ENCODE peak calls at places on chromosomes 13 and 19, in four cellular contexts. P is HL-60, A is lower leg skin, L is fibroblast of mammary gland. H is an unnamed sample.

GRCh38 chr19:45107621-45108170 is 14.7 kb downstream of the PPP1R37 start:
- DNase-seq in L (no peak), A (no peak), P (no peak), H (no peak)

GRCh38 chr19:39412867-39413268 is 399 bp downstream of the PLEKHG2 start:
- DNase-seq in L (no peak), A (peak), P (no peak), H (no peak)

GRCh38 chr19:3361384-3362216 is 4.8 kb upstream of the NFIC start:
- DNase-seq in L (no peak), P (no peak), A (peak), H (no peak)

GRCh38 chr13:68988176-68988575 is 1119.5 kb upstream of the ATXN8OS start:
- DNase-seq in A (no peak), P (no peak), L (no peak), H (no peak)

GRCh38 chr19:54463531-54464043 is at the start of gene LENG9:
- DNase-seq in P (peak), A (peak), L (peak), H (peak)

GRCh38 chr13:73945871-73946270 is 188.3 kb downstream of the KLF12 start:
- DNase-seq in A (no peak), L (peak), P (no peak), H (no peak)

GRCh38 chr19:31528261-31528660 is 179.0 kb upstream of the TSHZ3 start:
- DNase-seq in L (no peak), P (no peak), A (peak), H (no peak)

GRCh38 chr13:83752141-83752540 is 130.1 kb downstream of the SLITRK1 start:
- DNase-seq in L (peak), P (no peak), A (no peak), H (no peak)

GRCh38 chr13:99421271-99421670 is 80.0 kb upstream of the TM9SF2 start:
- DNase-seq in L (no peak), P (no peak), A (peak), H (no peak)

GRCh38 chr13:73521970-73522549 is 463.3 kb downstream of the KLF5 start:
- DNase-seq in A (no peak), P (no peak), L (peak), H (no peak)

GRCh38 chr13:21445759-21446158 is 13.3 kb downstream of the ZDHHC20 start:
- DNase-seq in P (no peak), L (no peak), A (no peak), H (no peak)

GRCh38 chr19:46945668-46946067 is 74.0 kb upstream of the NPAS1 start:
- DNase-seq in A (no peak), P (no peak), L (peak), H (no peak)

GRCh38 chr13:93256998-93257397 is 30.4 kb downstream of the GPC6 start:
- DNase-seq in P (no peak), L (no peak), A (no peak), H (no peak)

GRCh38 chr13:38752726-38753125 is 65.8 kb downstream of the FREM2 start:
- DNase-seq in A (no peak), P (no peak), L (no peak), H (no peak)

GRCh38 chr13:71591380-71591779 is 275.6 kb downstream of the DACH1 start:
- DNase-seq in A (no peak), L (no peak), P (no peak), H (no peak)

GRCh38 chr13:71587193-71587592 is 279.8 kb downstream of the DACH1 start:
- DNase-seq in P (no peak), L (no peak), A (no peak), H (no peak)

GRCh38 chr13:71587778-71588177 is 279.2 kb downstream of the DACH1 start:
- DNase-seq in A (no peak), L (no peak), P (no peak), H (no peak)

DNA sequence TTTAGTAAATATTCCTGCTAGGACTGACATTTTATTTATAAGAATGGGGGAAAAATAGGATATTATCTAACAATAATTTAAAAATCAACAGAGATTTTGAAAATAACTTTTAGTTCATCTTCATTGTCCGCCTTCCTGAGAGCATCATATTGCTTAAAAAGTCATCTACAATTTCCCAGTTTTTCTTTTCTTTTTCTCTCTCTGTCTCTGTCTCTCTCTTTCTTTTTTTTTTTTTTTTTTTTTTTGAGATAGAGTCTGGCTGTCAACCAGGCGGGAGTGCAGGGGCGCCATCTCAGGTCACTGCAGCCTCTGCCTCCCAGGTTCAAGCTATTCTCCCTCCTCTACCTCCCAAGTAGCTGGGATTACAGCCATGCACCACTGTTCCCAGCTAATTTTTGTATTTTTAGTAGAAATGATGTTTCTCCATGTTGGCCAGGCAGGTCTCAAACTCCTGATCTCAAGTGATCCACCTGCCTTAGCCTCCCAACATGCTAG is 276.3 kb downstream of the DACH1 start:
- DNase-seq in P (no peak), L (no peak), A (no peak), H (peak)
- TF ChIP-seq CTCF in P (no peak), L (no peak), A (no peak), H (no peak)

DNA sequence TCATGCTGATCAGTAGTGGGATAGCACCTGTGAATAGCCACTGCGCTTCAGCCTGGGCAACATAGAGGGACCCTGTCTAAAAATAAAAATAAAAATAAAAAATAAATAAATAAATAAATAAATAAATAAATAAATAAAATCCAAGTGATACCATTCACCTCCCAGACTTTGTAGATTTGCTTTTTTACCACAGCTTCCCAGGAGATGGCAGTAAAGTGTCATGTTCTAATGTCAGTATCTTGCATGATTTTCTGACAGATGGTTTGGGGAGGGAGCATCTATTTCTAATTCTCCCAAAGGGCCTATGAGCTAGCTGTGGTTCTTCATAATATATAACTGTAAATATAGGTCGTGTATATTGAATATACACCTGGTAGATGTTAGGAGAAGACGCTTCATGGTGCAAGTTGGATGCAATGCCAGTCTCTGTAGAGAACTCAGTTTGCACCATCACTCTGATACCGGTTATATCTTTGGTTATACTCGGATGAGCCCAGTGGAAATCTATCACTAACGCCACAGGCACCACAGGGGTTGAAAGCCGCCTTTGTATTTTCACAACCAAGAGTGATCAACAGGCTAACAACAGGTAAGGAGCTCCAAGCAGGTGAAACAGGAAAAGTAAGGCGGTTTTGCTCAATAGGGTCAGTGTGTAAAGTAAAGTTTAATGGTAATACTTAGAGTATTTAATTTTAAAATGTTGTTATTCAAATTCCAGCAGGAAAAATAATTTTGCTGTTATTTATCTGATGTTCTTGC is 13.9 kb downstream of the APLP1 start:
- DNase-seq in P (no peak), A (no peak), L (peak), H (no peak)
- TF ChIP-seq CTCF in P (no peak), A (no peak), L (peak), H (peak)

GRCh38 chr19:29967623-29968022 is 25.6 kb downstream of the URI1 start:
- DNase-seq in L (peak), A (no peak), P (no peak), H (no peak)

GRCh38 chr19:29965529-29965928 is 23.5 kb downstream of the URI1 start:
- DNase-seq in P (no peak), L (peak), A (no peak), H (no peak)

GRCh38 chr19:29963576-29963975 is 21.5 kb downstream of the URI1 start:
- DNase-seq in P (no peak), L (no peak), A (no peak), H (no peak)

GRCh38 chr19:29964171-29964570 is 22.1 kb downstream of the URI1 start:
- DNase-seq in A (no peak), P (no peak), L (peak), H (no peak)

DNA sequence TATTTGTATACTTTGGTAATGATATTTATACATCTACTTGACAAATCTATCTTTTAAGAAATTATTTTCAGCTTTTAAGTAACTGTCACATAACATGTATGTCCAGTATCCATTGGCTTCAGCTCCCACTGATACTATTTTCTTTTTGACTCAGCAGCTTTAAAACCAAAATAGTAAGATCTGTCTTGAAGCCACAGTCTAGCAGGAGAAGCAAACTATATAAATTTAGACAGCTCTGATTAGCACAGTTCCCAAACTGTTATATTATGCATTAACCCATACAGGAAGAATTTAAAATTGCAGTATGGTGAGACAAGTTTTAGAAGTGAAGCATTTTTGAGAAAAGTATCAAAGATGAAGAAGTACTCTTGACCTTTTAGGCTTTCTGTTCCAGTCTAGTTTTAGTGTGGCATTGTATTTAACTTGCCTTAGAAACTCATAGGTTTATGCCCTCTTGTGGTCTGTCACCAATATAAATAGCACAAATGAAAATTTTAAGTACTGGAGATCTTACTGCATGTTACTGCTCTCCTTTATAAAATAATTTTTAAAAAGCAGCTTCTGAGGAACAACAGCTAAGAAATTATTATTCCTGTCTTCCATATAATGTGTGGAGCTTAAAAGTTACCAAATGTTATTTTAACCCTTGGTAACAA is 24.7 kb downstream of the URI1 start:
- DNase-seq in L (peak), A (no peak), P (no peak), H (no peak)
- TF ChIP-seq CTCF in L (peak), A (no peak), P (no peak), H (peak)

GRCh38 chr19:52492991-52493470 is 34.4 kb upstream of the ZNF808 start:
- DNase-seq in P (no peak), A (peak), L (no peak), H (peak)
- TF ChIP-seq CTCF in P (no peak), A (no peak), L (no peak), H (no peak)

GRCh38 chr19:19224150-19224851 is 12.5 kb downstream of the NCAN start:
- DNase-seq in L (no peak), A (no peak), P (no peak), H (no peak)

GRCh38 chr19:19226204-19226603 is 14.4 kb downstream of the NCAN start:
- DNase-seq in A (no peak), P (no peak), L (no peak), H (no peak)

GRCh38 chr19:19223636-19224035 is 11.9 kb downstream of the NCAN start:
- DNase-seq in P (no peak), L (no peak), A (no peak), H (no peak)

GRCh38 chr19:19226663-19227062 is 14.9 kb downstream of the NCAN start:
- DNase-seq in P (no peak), A (no peak), L (no peak), H (no peak)

GRCh38 chr19:19224852-19225494 is 13.2 kb downstream of the NCAN start:
- DNase-seq in A (peak), L (peak), P (peak), H (peak)
- TF ChIP-seq CTCF in A (no peak), L (peak), P (peak), H (peak)

GRCh38 chr13:43675577-43675976 is 111.2 kb downstream of the ENOX1 start:
- DNase-seq in P (no peak), L (no peak), A (no peak), H (no peak)
- TF ChIP-seq CTCF in P (no peak), L (no peak), A (no peak), H (no peak)

DNA sequence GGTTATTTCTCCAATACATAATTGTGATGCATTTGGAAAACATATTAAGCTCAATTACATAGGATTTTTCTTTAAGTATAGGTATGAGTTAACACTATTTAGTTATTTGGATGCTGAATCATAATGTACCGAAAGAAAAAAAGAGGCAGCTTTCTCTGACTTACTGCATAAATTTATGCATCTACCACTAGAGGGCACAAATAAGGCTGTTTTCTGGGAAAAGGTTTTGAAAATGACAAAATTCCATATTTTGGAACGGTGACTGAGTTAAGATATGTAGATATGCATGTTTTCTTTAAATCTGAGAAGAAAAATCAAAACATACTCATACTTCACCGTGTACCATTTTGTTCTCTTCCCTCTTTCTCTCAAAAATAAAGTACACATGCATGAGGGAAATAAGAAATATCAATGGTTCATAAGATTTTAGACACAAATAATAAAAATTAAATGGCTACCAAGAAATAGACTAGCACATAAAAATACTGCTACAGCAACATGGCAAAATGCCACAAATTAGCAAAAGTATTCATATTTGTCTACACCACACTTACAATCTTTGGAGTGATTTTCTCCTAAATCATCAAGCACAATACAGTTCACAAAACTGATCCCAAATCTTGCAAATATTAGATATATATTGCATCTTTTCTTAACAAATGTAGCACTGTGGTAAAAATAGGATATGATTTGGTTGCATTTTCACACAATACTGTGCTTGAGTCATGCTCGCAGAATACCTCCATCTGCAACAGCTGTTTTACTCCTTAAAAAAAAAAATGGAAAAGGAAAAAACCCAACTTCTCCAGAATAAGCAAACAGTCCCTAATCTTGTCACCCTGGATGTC is 260.0 kb downstream of the FGF14 start:
- DNase-seq in L (peak), A (no peak), P (no peak), H (no peak)
- TF ChIP-seq CTCF in L (peak), A (no peak), P (peak), H (peak)

DNA sequence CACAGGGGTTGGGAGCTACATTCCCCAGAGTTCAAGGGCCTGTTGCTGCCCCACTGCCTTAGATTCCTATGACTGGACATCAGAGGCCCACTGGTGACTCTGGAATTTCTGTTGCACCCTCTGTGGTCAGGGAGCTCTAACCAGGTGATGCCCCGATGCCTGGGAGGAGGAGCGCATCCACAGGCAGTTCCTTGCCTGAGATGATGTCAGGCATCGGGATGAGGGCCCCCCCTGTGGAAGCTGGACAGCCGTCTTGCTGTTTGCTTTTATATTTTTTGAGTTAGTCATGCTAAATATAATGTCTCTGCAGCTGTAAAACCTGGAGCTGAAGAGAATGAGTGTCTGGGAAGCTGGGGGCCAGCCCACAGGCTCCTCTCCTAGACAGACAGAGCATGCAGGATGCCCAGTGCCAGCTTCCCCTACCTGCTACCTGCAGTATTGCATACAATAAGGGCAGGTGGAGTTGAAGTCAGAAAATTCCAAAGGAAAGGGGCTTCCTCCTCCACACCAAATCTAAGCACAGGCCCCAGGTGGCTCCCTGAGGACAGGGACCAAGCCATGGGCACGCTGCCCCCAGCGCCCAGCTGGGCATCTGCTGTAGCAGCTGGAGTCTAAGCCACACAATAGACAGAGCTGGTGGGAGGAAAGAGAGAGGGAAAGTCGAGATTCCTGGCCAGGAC is 16.2 kb downstream of the COL4A2 start:
- DNase-seq in L (peak), A (peak), P (no peak), H (no peak)
- TF ChIP-seq CTCF in L (peak), A (no peak), P (no peak), H (peak)

DNA sequence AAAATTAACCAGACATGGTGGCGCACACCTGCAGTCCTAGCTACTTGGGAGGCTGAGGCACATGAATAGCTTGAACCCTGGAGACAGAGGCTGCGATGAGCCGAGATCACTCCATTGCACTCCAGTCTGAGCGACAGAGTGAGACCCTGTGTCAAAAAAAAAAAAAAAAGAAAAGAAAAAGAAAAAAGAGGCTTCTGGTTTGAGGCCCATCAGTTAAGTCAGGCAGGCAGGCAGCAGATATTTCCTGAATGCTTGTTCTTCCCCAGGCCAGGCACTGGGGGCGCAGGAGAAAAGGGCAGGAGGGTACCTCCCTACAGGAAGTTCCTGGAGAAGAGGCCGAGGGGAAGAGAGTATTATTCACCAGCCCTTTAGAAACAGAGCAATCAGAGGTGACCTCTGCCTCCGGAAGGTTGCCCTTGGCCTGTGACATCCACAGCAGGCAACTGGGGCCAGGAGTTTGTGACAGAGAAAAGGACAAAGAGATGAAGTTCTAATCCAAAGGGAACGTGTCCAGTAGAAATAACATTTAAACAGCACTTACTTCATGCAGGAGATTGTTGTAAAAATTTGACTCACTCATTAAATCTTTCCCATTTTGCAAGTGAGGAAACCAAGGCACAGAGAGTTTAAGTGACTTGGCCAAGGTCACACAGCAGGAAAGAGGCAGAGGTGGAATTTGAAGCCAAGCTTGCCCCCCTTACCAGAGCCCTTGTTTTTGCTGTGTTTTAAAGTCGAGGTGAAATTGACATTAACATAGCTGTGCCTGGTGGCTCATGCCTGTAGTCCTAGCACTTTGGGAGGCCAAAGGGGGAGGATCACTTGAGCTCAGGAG is 4.3 kb upstream of the RLN3 start:
- DNase-seq in P (peak), L (no peak), A (no peak), H (peak)
- TF ChIP-seq CTCF in P (peak), L (no peak), A (no peak), H (peak)

GRCh38 chr19:51772977-51773376 is 12.0 kb downstream of the FPR2 start:
- DNase-seq in P (peak), L (no peak), A (no peak), H (no peak)
- TF ChIP-seq CTCF in P (no peak), L (no peak), A (no peak), H (no peak)

H was measured in glutamatergic neuron.